ENCODE peak calls at places on chromosomes 1 and 21, in four cellular contexts. Q is stomach, S is neural crest cell, R is HepG2. J is an unnamed sample.

GRCh38 chr21:45317401-45318145 is 29.9 kb upstream of the POFUT2 start:
- DNase-seq in Q (no peak), R (peak; percentile 59), S (no peak), J (no peak)

GRCh38 chr1:31701137-31701736 is 2.6 kb downstream of the COL16A1 start:
- DNase-seq in Q (peak; percentile 77), R (peak; percentile 97), S (no peak), J (no peak)

GRCh38 chr1:20322081-20322824 is 31.6 kb downstream of the VWA5B1 start:
- DNase-seq in Q (no peak), R (no peak), S (no peak), J (no peak)

GRCh38 chr1:153962088-153963029 is 978 bp downstream of the SLC39A1 start:
- DNase-seq in S (no peak), R (peak; percentile 26), Q (peak; percentile 63), J (no peak)

GRCh38 chr1:108639899-108640560 is 20.9 kb downstream of the HENMT1 start:
- DNase-seq in Q (no peak), R (peak; percentile 2), S (no peak), J (no peak)

GRCh38 chr1:193285626-193286025 is 99.2 kb upstream of the B3GALT2 start:
- DNase-seq in Q (no peak), R (no peak), S (no peak), J (no peak)

GRCh38 chr21:32102426-32102825 is 176.4 kb downstream of the MIS18A start:
- DNase-seq in Q (no peak), S (no peak), R (no peak), J (no peak)

GRCh38 chr1:216175714-216176113 is 247.5 kb downstream of the USH2A start:
- DNase-seq in R (no peak), Q (no peak), S (no peak), J (no peak)

GRCh38 chr1:185046639-185047038 is 1.3 kb downstream of the RNF2 start:
- DNase-seq in R (no peak), Q (no peak), S (no peak), J (no peak)

GRCh38 chr1:155011437-155011907 is 8.9 kb downstream of the ZBTB7B start:
- DNase-seq in R (no peak), S (no peak), Q (no peak), J (no peak)

GRCh38 chr21:44708213-44708865 is 3.0 kb downstream of the TSPEAR start:
- DNase-seq in Q (peak; percentile 19), R (no peak), S (no peak), J (no peak)

GRCh38 chr1:218537131-218537904 is 192.2 kb downstream of the TGFB2 start:
- DNase-seq in Q (no peak), S (no peak), R (no peak), J (no peak)

GRCh38 chr21:46122241-46122671 is 24.3 kb downstream of the COL6A2 start:
- DNase-seq in S (no peak), R (no peak), Q (peak; percentile 24), J (no peak)

GRCh38 chr1:30322859-30323257 is 400.5 kb downstream of the MATN1 start:
- DNase-seq in S (no peak), R (no peak), Q (peak; percentile 17), J (no peak)
- TF ChIP-seq CTCF in S (no peak), R (peak; percentile 30), Q (no peak), J (peak; percentile 10)

DNA sequence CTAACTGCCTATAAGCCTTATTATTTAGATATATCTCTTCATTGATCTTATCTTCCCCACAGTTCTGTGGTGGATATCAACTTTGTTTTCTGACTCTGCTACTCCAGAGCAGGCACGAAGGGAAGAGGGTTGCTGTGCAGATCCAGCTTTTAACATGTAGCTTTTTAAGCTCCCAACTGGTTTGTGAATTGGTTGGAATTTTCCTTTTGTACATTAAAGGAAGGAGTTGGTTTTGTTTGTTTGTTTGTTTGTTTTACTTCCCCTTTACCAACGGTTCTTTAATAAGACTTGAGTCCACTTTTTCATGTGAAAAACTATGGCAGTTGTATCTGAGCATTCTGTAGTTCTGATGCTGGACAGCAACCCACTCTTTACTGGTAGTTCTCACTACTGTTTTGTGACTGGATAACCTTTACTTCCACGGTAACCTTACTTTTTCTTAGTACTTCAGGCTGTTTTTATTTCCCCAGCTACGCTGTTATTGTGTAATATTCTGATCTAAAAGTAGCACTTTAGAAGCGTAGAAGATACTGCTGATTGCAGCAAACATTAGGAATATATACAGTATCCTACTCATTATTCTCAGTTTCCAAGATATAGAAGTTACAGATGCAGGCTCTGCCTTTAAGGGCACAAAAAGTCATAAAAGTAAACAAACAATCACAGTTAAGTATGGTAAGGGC is 1.6 kb downstream of the GNPAT start:
- DNase-seq in Q (no peak), S (no peak), R (no peak), J (no peak)
- TF ChIP-seq CTCF in Q (no peak), S (no peak), R (no peak), J (no peak)

GRCh38 chr1:88998716-88999115 is 6.3 kb upstream of the KYAT3 start:
- DNase-seq in S (peak; percentile 16), Q (no peak), R (peak; percentile 64), J (no peak)
- TF ChIP-seq CTCF in S (peak; percentile 77), Q (no peak), R (peak; percentile 73), J (peak; percentile 77)

GRCh38 chr21:27365394-27365793 is 398.5 kb upstream of the ADAMTS5 start:
- DNase-seq in R (no peak), Q (no peak), S (no peak), J (no peak)
- TF ChIP-seq CTCF in R (no peak), Q (no peak), S (no peak), J (no peak)